ENCODE peak calls at places on chromosomes 1 and 21, in nine cellular contexts. Z is SJCRH30; X is stimulated activated CD8-positive, alpha-beta memory T cell treated with anti-CD3 and anti-CD28 coated beads, Interleukin-12 subunit alpha, Interleukin-12 subunit beta, amount 100 ng/mL, for 4 hours; U is transverse colon; M is activated T-helper 1 cell treated with anti-CD3 and anti-CD28 coated beads, Interleukin-12 subunit alpha, Interleukin-12 subunit beta, Interleukin-2, Interleukin-4 antibody, amounts not matched to agents 30 ng/mL and 10 ng/mL and 1 ng/mL, durations not matched to agents 14 hours and 24 hours and 36 hours; F is anterior cingulate cortex; O is G401; P is astrocyte of the spinal cord; J is Panc1. W is an unnamed sample.

GRCh38 chr1:207866471-207867135 is 44.3 kb downstream of the CD34 start:
- DNase-seq in Z (no peak), X (no peak), U (peak), M (peak), F (no peak), O (peak), P (no peak), J (no peak), W (no peak)

GRCh38 chr1:117690230-117690629 is 84.4 kb downstream of the TENT5C start:
- DNase-seq in Z (no peak), X (no peak), U (no peak), M (no peak), F (no peak), O (no peak), P (no peak), J (no peak), W (no peak)

GRCh38 chr1:236395780-236396664 is 1.9 kb downstream of the EDARADD start:
- DNase-seq in Z (peak), X (no peak), U (no peak), M (no peak), F (no peak), O (no peak), P (no peak), J (no peak), W (no peak)

GRCh38 chr1:84753516-84754375 is 63.5 kb upstream of the SSX2IP start:
- DNase-seq in Z (peak), X (peak), U (peak), M (peak), F (peak), O (peak), P (peak), J (peak), W (peak)

GRCh38 chr1:121519042-121519755 is 334.4 kb downstream of the SRGAP2C start:
- DNase-seq in Z (no peak), X (peak), U (peak), M (peak), F (peak), O (peak), P (peak), J (peak), W (peak)

GRCh38 chr1:91501527-91501859 is 842 bp downstream of the CDC7 start:
- DNase-seq in Z (no peak), X (no peak), U (no peak), M (no peak), F (no peak), O (peak), P (peak), J (no peak), W (no peak)

GRCh38 chr1:32877211-32878110 is 6.7 kb upstream of the FNDC5 start:
- DNase-seq in Z (no peak), X (no peak), U (no peak), M (no peak), F (no peak), O (peak), P (no peak), J (no peak), W (no peak)

GRCh38 chr21:15741510-15741909 is 11.7 kb downstream of the USP25 start:
- DNase-seq in Z (no peak), X (no peak), U (no peak), M (no peak), F (no peak), O (no peak), P (peak), J (no peak), W (no peak)

GRCh38 chr1:228089520-228090380 is 7.2 kb downstream of the ARF1 start:
- DNase-seq in Z (peak), X (no peak), U (peak), M (no peak), F (no peak), O (no peak), P (no peak), J (no peak), W (no peak)

GRCh38 chr1:33235521-33235920 is 20.8 kb upstream of the ZNF362 start:
- DNase-seq in Z (no peak), X (no peak), U (no peak), M (no peak), F (no peak), O (no peak), P (no peak), J (no peak), W (no peak)

GRCh38 chr1:89842547-89843278 is 21.9 kb downstream of the LRRC8D start:
- DNase-seq in Z (no peak), X (no peak), U (no peak), M (no peak), F (no peak), O (no peak), P (peak), J (no peak), W (no peak)

GRCh38 chr1:205141236-205142104 is 19.7 kb upstream of the RBBP5 start:
- DNase-seq in Z (peak), X (peak), U (peak), M (peak), F (peak), O (peak), P (peak), J (peak), W (peak)

GRCh38 chr1:75786901-75787455 is 922 bp downstream of the RABGGTB start:
- DNase-seq in Z (no peak), X (no peak), U (no peak), M (peak), F (no peak), O (no peak), P (no peak), J (no peak), W (no peak)

GRCh38 chr1:91751281-91751680 is 134.7 kb downstream of the TGFBR3 start:
- DNase-seq in Z (no peak), X (no peak), U (peak), M (no peak), F (no peak), O (peak), P (peak), J (no peak), W (no peak)

GRCh38 chr1:206040328-206040727 is 12.6 kb upstream of the RHEX start:
- DNase-seq in Z (no peak), X (no peak), U (no peak), M (no peak), F (no peak), O (no peak), P (no peak), J (no peak), W (no peak)

GRCh38 chr1:100323428-100324106 is 28.7 kb upstream of the CDC14A start:
- DNase-seq in Z (no peak), X (no peak), U (no peak), M (no peak), F (no peak), O (no peak), P (no peak), J (no peak), W (no peak)

GRCh38 chr1:192485692-192486436 is 89.7 kb upstream of the RGS1 start:
- DNase-seq in Z (no peak), X (no peak), U (peak), M (no peak), F (no peak), O (no peak), P (peak), J (no peak), W (no peak)

GRCh38 chr1:20158358-20159070 is 19.4 kb downstream of the PLA2G2F start:
- DNase-seq in Z (no peak), X (no peak), U (no peak), M (no peak), F (no peak), O (no peak), P (no peak), J (no peak), W (no peak)

GRCh38 chr1:100834779-100835645 is 59.6 kb downstream of the EXTL2 start:
- DNase-seq in Z (peak), X (no peak), U (no peak), M (no peak), F (no peak), O (no peak), P (no peak), J (peak), W (no peak)

GRCh38 chr1:220926146-220926545 is 46.9 kb downstream of the HLX start:
- DNase-seq in Z (peak), X (no peak), U (no peak), M (no peak), F (no peak), O (no peak), P (peak), J (no peak), W (no peak)

GRCh38 chr1:24155011-24155782 is 12.3 kb upstream of the IL22RA1 start:
- DNase-seq in Z (no peak), X (no peak), U (peak), M (no peak), F (no peak), O (no peak), P (no peak), J (no peak), W (no peak)

GRCh38 chr1:201937624-201938212 is 8.6 kb downstream of the LMOD1 start:
- DNase-seq in Z (no peak), X (no peak), U (no peak), M (no peak), F (no peak), O (no peak), P (peak), J (no peak), W (no peak)

W was measured in natural killer cell treated with Interleukin-12 subunit alpha and Interleukin-12 subunit beta and Interleukin-15 and Interleukin-18, amount 100 ng/mL, for 72 hours.